ENCODE peak calls at places on chromosomes 11 and 22, in six cellular contexts. N is choroid plexus epithelial cell, G is fibroblast of lung, R is mucosa of descending colon, E is neural progenitor cell, X is lower leg skin. L is an unnamed sample.

GRCh38 chr11:131503017-131503416 is 132.6 kb downstream of the NTM start:
- DNase-seq in N (no peak), G (no peak), R (no peak), E (no peak), X (no peak), L (no peak)

GRCh38 chr22:35540600-35541253 is at the start of gene RASD2:
- DNase-seq in N (no peak), G (no peak), R (peak; percentile 62), E (peak; percentile 69), X (no peak), L (no peak)

GRCh38 chr11:6298605-6299004 is 21.7 kb downstream of the CAVIN3 start:
- DNase-seq in N (peak; percentile 45), G (peak; percentile 9), R (peak; percentile 46), E (peak; percentile 77), X (no peak), L (no peak)

GRCh38 chr11:111528557-111528956 is 12.0 kb upstream of the LAYN start:
- DNase-seq in N (no peak), G (peak; percentile 23), R (no peak), E (no peak), X (no peak), L (no peak)

GRCh38 chr11:7186190-7186589 is 65.5 kb upstream of the SYT9 start:
- DNase-seq in N (peak; percentile 27), G (peak; percentile 7), R (no peak), E (no peak), X (no peak), L (no peak)

GRCh38 chr11:65764434-65764833 is 16.3 kb downstream of the AP5B1 start:
- DNase-seq in N (no peak), G (no peak), R (no peak), E (no peak), X (no peak), L (no peak)

GRCh38 chr11:86248609-86249008 is 4.1 kb downstream of the EED start:
- DNase-seq in N (no peak), G (no peak), R (no peak), E (no peak), X (no peak), L (no peak)

GRCh38 chr22:35064664-35065063 is 1.3 kb upstream of the ISX start:
- DNase-seq in N (no peak), G (no peak), R (no peak), E (no peak), X (peak; percentile 34), L (no peak)

GRCh38 chr22:37420656-37421467 is 6.4 kb downstream of the ELFN2 start:
- DNase-seq in N (peak; percentile 40), G (peak; percentile 56), R (no peak), E (no peak), X (no peak), L (no peak)

GRCh38 chr11:8354622-8355417 is 91.1 kb upstream of the LMO1 start:
- DNase-seq in N (peak; percentile 26), G (peak; percentile 13), R (no peak), E (peak; percentile 83), X (no peak), L (no peak)

GRCh38 chr11:57072640-57073039 is 83.9 kb downstream of the OR5AK2 start:
- DNase-seq in N (peak; percentile 95), G (peak; percentile 98), R (no peak), E (no peak), X (no peak), L (peak; percentile 98)

GRCh38 chr11:24233041-24233440 is 263.8 kb upstream of the LUZP2 start:
- DNase-seq in N (peak; percentile 33), G (peak; percentile 34), R (no peak), E (no peak), X (no peak), L (no peak)

GRCh38 chr11:62193954-62194353 is 3.9 kb downstream of the SCGB1D1 start:
- DNase-seq in N (peak; percentile 11), G (no peak), R (no peak), E (peak; percentile 63), X (no peak), L (no peak)

GRCh38 chr11:66076561-66076960 is 6.5 kb downstream of the PACS1 start:
- DNase-seq in N (no peak), G (peak; percentile 36), R (no peak), E (no peak), X (peak; percentile 74), L (no peak)

GRCh38 chr11:47057374-47057773 is 119.3 kb downstream of the ARFGAP2 start:
- DNase-seq in N (peak; percentile 62), G (no peak), R (no peak), E (peak; percentile 13), X (no peak), L (no peak)

GRCh38 chr22:39712938-39713525 is 142.5 kb downstream of the CACNA1I start:
- DNase-seq in N (no peak), G (no peak), R (no peak), E (peak; percentile 45), X (no peak), L (no peak)

GRCh38 chr11:61922539-61922938 is 5.2 kb upstream of the RAB3IL1 start:
- DNase-seq in N (peak; percentile 57), G (peak; percentile 51), R (peak; percentile 36), E (no peak), X (peak; percentile 97), L (peak; percentile 42)

GRCh38 chr11:8263109-8263768 is 439 bp downstream of the LMO1 start:
- DNase-seq in N (peak; percentile 14), G (peak; percentile 12), R (no peak), E (peak; percentile 78), X (peak; percentile 81), L (no peak)

GRCh38 chr11:65121447-65121864 is 478 bp downstream of the FAU start:
- DNase-seq in N (no peak), G (no peak), R (peak; percentile 70), E (peak; percentile 39), X (no peak), L (no peak)

GRCh38 chr11:87316491-87316890 is 278.8 kb downstream of the TMEM135 start:
- DNase-seq in N (no peak), G (no peak), R (no peak), E (no peak), X (no peak), L (no peak)

GRCh38 chr11:27280131-27280530 is 82.9 kb downstream of the CCDC34 start:
- DNase-seq in N (peak; percentile 15), G (no peak), R (no peak), E (no peak), X (no peak), L (no peak)

GRCh38 chr11:70783356-70783755 is 385.0 kb downstream of the CTTN start:
- DNase-seq in N (no peak), G (no peak), R (no peak), E (no peak), X (no peak), L (no peak)

DNA sequence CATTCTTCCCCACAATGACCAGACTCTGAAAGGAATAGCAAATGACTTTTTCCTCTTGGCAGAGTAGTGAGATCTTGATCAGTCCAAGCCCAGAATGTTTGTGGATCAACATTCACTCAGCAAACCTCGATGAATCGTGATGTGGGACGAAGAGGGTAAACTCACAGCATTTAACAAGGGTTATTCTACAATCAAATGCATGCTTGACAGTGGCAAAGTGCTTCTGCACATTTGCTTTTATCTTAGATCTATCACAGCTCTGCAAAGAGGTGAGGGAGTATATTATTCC is 31.8 kb downstream of the TMPRSS5 start:
- DNase-seq in N (no peak), G (peak; percentile 28), R (no peak), E (no peak), X (no peak), L (no peak)
- H3K4me3 ChIP-seq in N (no peak overlapping the region), G (no peak overlapping the region), R (no peak overlapping the region), E (no peak overlapping the region), X (no peak overlapping the region), L (no peak overlapping the region)

GRCh38 chr22:30866811-30867271 is 101.7 kb downstream of the MORC2 start:
- DNase-seq in N (no peak), G (no peak), R (peak; percentile 7), E (peak; percentile 31), X (peak; percentile 75), L (no peak)
- TF ChIP-seq CTCF in N (peak; percentile 23), G (no peak), R (no peak), E (peak; percentile 21), X (no peak), L (no peak)

DNA sequence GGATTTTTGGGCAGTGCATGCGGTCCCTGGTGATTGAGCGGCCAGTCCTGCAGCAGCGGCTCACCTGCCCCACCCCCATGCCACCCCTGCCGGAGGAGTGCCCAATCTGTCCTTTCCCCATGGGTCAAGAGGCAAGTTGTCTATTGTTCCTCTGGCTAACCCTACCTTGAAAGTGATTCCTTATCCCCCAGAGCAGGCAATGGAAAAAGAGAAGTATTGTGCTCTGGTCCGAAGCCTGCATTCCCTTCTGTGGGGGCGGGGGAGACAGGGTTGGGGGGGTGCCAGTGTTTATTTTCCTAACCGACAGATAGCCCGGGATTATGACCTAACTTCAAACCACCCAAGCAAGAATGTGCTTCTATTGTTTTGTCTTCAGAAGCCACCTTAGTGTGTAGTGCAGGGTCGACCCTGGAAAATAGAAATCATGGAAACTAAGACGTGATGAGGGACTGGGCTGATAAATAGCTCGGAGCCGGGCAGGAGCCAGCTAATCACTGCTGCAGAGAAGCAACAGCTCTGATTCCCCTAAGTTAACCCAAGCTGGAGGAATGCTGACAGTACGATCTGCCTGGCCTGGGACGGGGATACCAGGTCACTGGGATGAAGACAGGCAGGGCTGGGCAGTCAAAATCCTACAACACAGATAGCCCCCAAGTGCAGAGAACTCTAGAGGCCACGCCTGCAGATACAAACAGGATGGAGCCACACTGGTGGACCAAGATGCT is 38.7 kb upstream of the ATXN10 start:
- DNase-seq in N (peak; percentile 15), G (peak; percentile 72), R (no peak), E (peak; percentile 25), X (no peak), L (no peak)
- H3K4me3 ChIP-seq in N (no peak overlapping the region), G (no peak overlapping the region), R (no peak overlapping the region), E (no peak overlapping the region), X (no peak overlapping the region), L (no peak overlapping the region)

GRCh38 chr22:20605328-20605727 is 97.9 kb downstream of the MED15 start:
- DNase-seq in N (no peak), G (no peak), R (no peak), E (no peak), X (no peak), L (no peak)
- TF ChIP-seq CTCF in N (no peak), G (no peak), R (no peak), E (no peak), X (no peak), L (no peak)

DNA sequence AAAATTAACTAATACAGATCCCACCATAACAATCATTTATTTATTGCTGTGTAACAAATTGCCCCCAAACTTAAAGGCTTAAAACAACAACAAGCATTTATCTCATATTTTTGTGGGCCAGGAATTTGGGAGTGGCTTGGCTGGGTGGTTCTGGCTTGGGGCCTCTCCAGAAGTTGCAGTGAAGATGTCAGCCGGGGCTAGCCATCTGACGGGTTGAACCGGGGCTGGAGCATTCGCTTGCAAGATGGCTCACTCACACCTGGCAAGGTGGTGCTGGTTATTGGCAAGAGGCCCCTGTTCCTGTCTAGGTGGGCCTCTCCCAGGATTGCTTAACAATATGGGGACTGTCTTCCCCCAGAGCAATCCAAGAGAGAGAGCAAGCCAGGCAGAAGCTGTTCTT is 29.4 kb downstream of the ACO2 start:
- DNase-seq in N (no peak), G (no peak), R (no peak), E (no peak), X (no peak), L (no peak)
- H3K4me3 ChIP-seq in N (no peak overlapping the region), G (no peak overlapping the region), R (no peak overlapping the region), E (no peak overlapping the region), X (no peak overlapping the region), L (no peak overlapping the region)

L was measured in AG09309.